ENCODE peak calls at places on chromosomes 2 and 18, in nine cellular contexts. One of them, this sample, is unnamed.

GRCh38 chr18:41828137-41828536 is 126.9 kb upstream of the PIK3C3 start:
- DNase-seq in AG09309: no peak
- DNase-seq in MM.1S: no peak
- DNase-seq in fibroblast of villous mesenchyme: no peak
- DNase-seq in colonic mucosa: no peak
- DNase-seq in Peyer's patch: no peak
- DNase-seq in cardiac fibroblast: no peak
- DNase-seq in activated CD8-positive, alpha-beta T cell treated with anti-CD3 and anti-CD28 coated beads for 36 hours: no peak
- DNase-seq in nephron progenitor cell: no peak
- DNase-seq in this sample: no peak

GRCh38 chr18:56516769-56517168 is 121.6 kb downstream of the TXNL1 start:
- DNase-seq in AG09309: no peak
- DNase-seq in MM.1S: no peak
- DNase-seq in fibroblast of villous mesenchyme: no peak
- DNase-seq in Peyer's patch: no peak
- DNase-seq in colonic mucosa: no peak
- DNase-seq in activated CD8-positive, alpha-beta T cell treated with anti-CD3 and anti-CD28 coated beads for 36 hours: no peak
- DNase-seq in nephron progenitor cell: no peak
- DNase-seq in cardiac fibroblast: peak
- DNase-seq in this sample: no peak

GRCh38 chr2:163686289-163686688 is 49.5 kb downstream of the FIGN start:
- DNase-seq in colonic mucosa: no peak
- DNase-seq in fibroblast of villous mesenchyme: no peak
- DNase-seq in Peyer's patch: no peak
- DNase-seq in cardiac fibroblast: no peak
- DNase-seq in nephron progenitor cell: no peak
- DNase-seq in activated CD8-positive, alpha-beta T cell treated with anti-CD3 and anti-CD28 coated beads for 36 hours: no peak
- DNase-seq in MM.1S: peak
- DNase-seq in AG09309: no peak
- DNase-seq in this sample: no peak

GRCh38 chr2:19540739-19541503 is 182.5 kb upstream of the OSR1 start:
- DNase-seq in AG09309: peak
- DNase-seq in Peyer's patch: peak
- DNase-seq in cardiac fibroblast: peak
- DNase-seq in activated CD8-positive, alpha-beta T cell treated with anti-CD3 and anti-CD28 coated beads for 36 hours: no peak
- DNase-seq in colonic mucosa: peak
- DNase-seq in MM.1S: peak
- DNase-seq in nephron progenitor cell: no peak
- DNase-seq in fibroblast of villous mesenchyme: peak
- DNase-seq in this sample: no peak

GRCh38 chr2:38515155-38516074 is 87.3 kb downstream of the HNRNPLL start:
- DNase-seq in MM.1S: no peak
- DNase-seq in Peyer's patch: no peak
- DNase-seq in colonic mucosa: no peak
- DNase-seq in cardiac fibroblast: peak
- DNase-seq in AG09309: no peak
- DNase-seq in fibroblast of villous mesenchyme: peak
- DNase-seq in activated CD8-positive, alpha-beta T cell treated with anti-CD3 and anti-CD28 coated beads for 36 hours: no peak
- DNase-seq in nephron progenitor cell: peak
- DNase-seq in this sample: no peak

GRCh38 chr2:62396880-62397279 is 109.1 kb downstream of the TMEM17 start:
- DNase-seq in AG09309: no peak
- DNase-seq in activated CD8-positive, alpha-beta T cell treated with anti-CD3 and anti-CD28 coated beads for 36 hours: no peak
- DNase-seq in colonic mucosa: no peak
- DNase-seq in MM.1S: no peak
- DNase-seq in nephron progenitor cell: no peak
- DNase-seq in cardiac fibroblast: no peak
- DNase-seq in Peyer's patch: no peak
- DNase-seq in fibroblast of villous mesenchyme: no peak
- DNase-seq in this sample: no peak

GRCh38 chr18:61435064-61435652 is 101.9 kb downstream of the CDH20 start:
- DNase-seq in fibroblast of villous mesenchyme: peak
- DNase-seq in MM.1S: no peak
- DNase-seq in nephron progenitor cell: peak
- DNase-seq in AG09309: no peak
- DNase-seq in Peyer's patch: no peak
- DNase-seq in colonic mucosa: no peak
- DNase-seq in cardiac fibroblast: peak
- DNase-seq in activated CD8-positive, alpha-beta T cell treated with anti-CD3 and anti-CD28 coated beads for 36 hours: peak
- DNase-seq in this sample: peak

GRCh38 chr2:224134003-224134734 is 95.1 kb upstream of the SERPINE2 start:
- DNase-seq in colonic mucosa: no peak
- DNase-seq in AG09309: no peak
- DNase-seq in MM.1S: no peak
- DNase-seq in activated CD8-positive, alpha-beta T cell treated with anti-CD3 and anti-CD28 coated beads for 36 hours: no peak
- DNase-seq in Peyer's patch: no peak
- DNase-seq in nephron progenitor cell: no peak
- DNase-seq in fibroblast of villous mesenchyme: no peak
- DNase-seq in cardiac fibroblast: no peak
- DNase-seq in this sample: no peak

GRCh38 chr2:48383055-48383454 is 146.9 kb upstream of the STON1 start:
- DNase-seq in AG09309: no peak
- DNase-seq in activated CD8-positive, alpha-beta T cell treated with anti-CD3 and anti-CD28 coated beads for 36 hours: no peak
- DNase-seq in cardiac fibroblast: no peak
- DNase-seq in Peyer's patch: no peak
- DNase-seq in nephron progenitor cell: no peak
- DNase-seq in fibroblast of villous mesenchyme: no peak
- DNase-seq in colonic mucosa: no peak
- DNase-seq in MM.1S: no peak
- DNase-seq in this sample: no peak

GRCh38 chr2:197306691-197307030 is 3.9 kb downstream of the ANKRD44 start:
- DNase-seq in Peyer's patch: peak
- DNase-seq in nephron progenitor cell: no peak
- DNase-seq in colonic mucosa: no peak
- DNase-seq in MM.1S: peak
- DNase-seq in fibroblast of villous mesenchyme: no peak
- DNase-seq in cardiac fibroblast: no peak
- DNase-seq in AG09309: no peak
- DNase-seq in activated CD8-positive, alpha-beta T cell treated with anti-CD3 and anti-CD28 coated beads for 36 hours: peak
- DNase-seq in this sample: no peak

GRCh38 chr2:109141006-109141600 is 12.1 kb downstream of the SH3RF3 start:
- DNase-seq in Peyer's patch: peak
- DNase-seq in colonic mucosa: no peak
- DNase-seq in fibroblast of villous mesenchyme: no peak
- DNase-seq in AG09309: no peak
- DNase-seq in nephron progenitor cell: no peak
- DNase-seq in activated CD8-positive, alpha-beta T cell treated with anti-CD3 and anti-CD28 coated beads for 36 hours: no peak
- DNase-seq in cardiac fibroblast: no peak
- DNase-seq in MM.1S: no peak
- DNase-seq in this sample: no peak

GRCh38 chr2:226475650-226476049 is 324.0 kb downstream of the IRS1 start:
- DNase-seq in cardiac fibroblast: peak
- DNase-seq in nephron progenitor cell: no peak
- DNase-seq in fibroblast of villous mesenchyme: peak
- DNase-seq in colonic mucosa: no peak
- DNase-seq in activated CD8-positive, alpha-beta T cell treated with anti-CD3 and anti-CD28 coated beads for 36 hours: no peak
- DNase-seq in AG09309: peak
- DNase-seq in Peyer's patch: no peak
- DNase-seq in MM.1S: no peak
- DNase-seq in this sample: no peak

GRCh38 chr2:55810621-55811020 is 113.0 kb downstream of the EFEMP1 start:
- DNase-seq in Peyer's patch: no peak
- DNase-seq in nephron progenitor cell: no peak
- DNase-seq in colonic mucosa: no peak
- DNase-seq in fibroblast of villous mesenchyme: no peak
- DNase-seq in cardiac fibroblast: peak
- DNase-seq in AG09309: no peak
- DNase-seq in activated CD8-positive, alpha-beta T cell treated with anti-CD3 and anti-CD28 coated beads for 36 hours: no peak
- DNase-seq in MM.1S: no peak
- DNase-seq in this sample: no peak

GRCh38 chr2:57796527-57796926 is 250.1 kb upstream of the VRK2 start:
- DNase-seq in MM.1S: no peak
- DNase-seq in Peyer's patch: no peak
- DNase-seq in fibroblast of villous mesenchyme: no peak
- DNase-seq in cardiac fibroblast: no peak
- DNase-seq in colonic mucosa: no peak
- DNase-seq in activated CD8-positive, alpha-beta T cell treated with anti-CD3 and anti-CD28 coated beads for 36 hours: no peak
- DNase-seq in nephron progenitor cell: no peak
- DNase-seq in AG09309: no peak
- DNase-seq in this sample: no peak

GRCh38 chr2:215529271-215529670 is 93.4 kb upstream of the FN1 start:
- DNase-seq in fibroblast of villous mesenchyme: no peak
- DNase-seq in cardiac fibroblast: peak
- DNase-seq in Peyer's patch: no peak
- DNase-seq in AG09309: no peak
- DNase-seq in activated CD8-positive, alpha-beta T cell treated with anti-CD3 and anti-CD28 coated beads for 36 hours: no peak
- DNase-seq in colonic mucosa: peak
- DNase-seq in nephron progenitor cell: no peak
- DNase-seq in MM.1S: no peak
- DNase-seq in this sample: no peak

GRCh38 chr2:234363011-234363487 is 133.8 kb downstream of the ARL4C start:
- DNase-seq in activated CD8-positive, alpha-beta T cell treated with anti-CD3 and anti-CD28 coated beads for 36 hours: no peak
- DNase-seq in MM.1S: no peak
- DNase-seq in fibroblast of villous mesenchyme: peak
- DNase-seq in Peyer's patch: no peak
- DNase-seq in colonic mucosa: no peak
- DNase-seq in cardiac fibroblast: peak
- DNase-seq in AG09309: no peak
- DNase-seq in nephron progenitor cell: peak
- DNase-seq in this sample: no peak

GRCh38 chr2:10404324-10405143 is 43.6 kb downstream of the ODC1 start:
- DNase-seq in cardiac fibroblast: no peak
- DNase-seq in MM.1S: no peak
- DNase-seq in fibroblast of villous mesenchyme: no peak
- DNase-seq in nephron progenitor cell: no peak
- DNase-seq in AG09309: no peak
- DNase-seq in activated CD8-positive, alpha-beta T cell treated with anti-CD3 and anti-CD28 coated beads for 36 hours: no peak
- DNase-seq in Peyer's patch: no peak
- DNase-seq in colonic mucosa: no peak
- DNase-seq in this sample: no peak

GRCh38 chr2:229575569-229576315 is 138.6 kb downstream of the DNER start:
- DNase-seq in MM.1S: no peak
- DNase-seq in colonic mucosa: no peak
- DNase-seq in Peyer's patch: no peak
- DNase-seq in nephron progenitor cell: no peak
- DNase-seq in activated CD8-positive, alpha-beta T cell treated with anti-CD3 and anti-CD28 coated beads for 36 hours: no peak
- DNase-seq in AG09309: no peak
- DNase-seq in cardiac fibroblast: peak
- DNase-seq in fibroblast of villous mesenchyme: no peak
- DNase-seq in this sample: no peak

GRCh38 chr2:229572434-229573338 is 141.7 kb downstream of the DNER start:
- DNase-seq in Peyer's patch: no peak
- DNase-seq in AG09309: no peak
- DNase-seq in colonic mucosa: no peak
- DNase-seq in cardiac fibroblast: peak
- DNase-seq in fibroblast of villous mesenchyme: peak
- DNase-seq in MM.1S: no peak
- DNase-seq in activated CD8-positive, alpha-beta T cell treated with anti-CD3 and anti-CD28 coated beads for 36 hours: no peak
- DNase-seq in nephron progenitor cell: no peak
- DNase-seq in this sample: no peak

GRCh38 chr2:229582151-229582550 is 132.2 kb downstream of the DNER start:
- DNase-seq in activated CD8-positive, alpha-beta T cell treated with anti-CD3 and anti-CD28 coated beads for 36 hours: no peak
- DNase-seq in nephron progenitor cell: no peak
- DNase-seq in MM.1S: no peak
- DNase-seq in fibroblast of villous mesenchyme: peak
- DNase-seq in colonic mucosa: no peak
- DNase-seq in Peyer's patch: no peak
- DNase-seq in cardiac fibroblast: no peak
- DNase-seq in AG09309: no peak
- DNase-seq in this sample: no peak

GRCh38 chr2:229578052-229578846 is 136.1 kb downstream of the DNER start:
- DNase-seq in fibroblast of villous mesenchyme: no peak
- DNase-seq in colonic mucosa: no peak
- DNase-seq in activated CD8-positive, alpha-beta T cell treated with anti-CD3 and anti-CD28 coated beads for 36 hours: no peak
- DNase-seq in nephron progenitor cell: no peak
- DNase-seq in cardiac fibroblast: no peak
- DNase-seq in AG09309: no peak
- DNase-seq in MM.1S: no peak
- DNase-seq in Peyer's patch: no peak
- DNase-seq in this sample: no peak
- TF ChIP-seq CTCF in fibroblast of villous mesenchyme: peak
- TF ChIP-seq CTCF in colonic mucosa: no peak
- TF ChIP-seq CTCF in activated CD8-positive, alpha-beta T cell treated with anti-CD3 and anti-CD28 coated beads for 36 hours: no peak
- TF ChIP-seq CTCF in nephron progenitor cell: no peak
- TF ChIP-seq CTCF in cardiac fibroblast: peak
- TF ChIP-seq CTCF in AG09309: no peak
- TF ChIP-seq CTCF in MM.1S: no peak
- TF ChIP-seq CTCF in Peyer's patch: no peak
- TF ChIP-seq CTCF in this sample: no peak

GRCh38 chr2:112520234-112520783 is 22.0 kb upstream of the POLR1B start:
- DNase-seq in cardiac fibroblast: no peak
- DNase-seq in activated CD8-positive, alpha-beta T cell treated with anti-CD3 and anti-CD28 coated beads for 36 hours: no peak
- DNase-seq in colonic mucosa: no peak
- DNase-seq in Peyer's patch: no peak
- DNase-seq in nephron progenitor cell: no peak
- DNase-seq in fibroblast of villous mesenchyme: no peak
- DNase-seq in AG09309: no peak
- DNase-seq in MM.1S: no peak
- DNase-seq in this sample: no peak
- TF ChIP-seq CTCF in cardiac fibroblast: no peak
- TF ChIP-seq CTCF in activated CD8-positive, alpha-beta T cell treated with anti-CD3 and anti-CD28 coated beads for 36 hours: no peak
- TF ChIP-seq CTCF in colonic mucosa: no peak
- TF ChIP-seq CTCF in Peyer's patch: no peak
- TF ChIP-seq CTCF in nephron progenitor cell: no peak
- TF ChIP-seq CTCF in fibroblast of villous mesenchyme: no peak
- TF ChIP-seq CTCF in AG09309: no peak
- TF ChIP-seq CTCF in MM.1S: no peak
- TF ChIP-seq CTCF in this sample: no peak

DNA sequence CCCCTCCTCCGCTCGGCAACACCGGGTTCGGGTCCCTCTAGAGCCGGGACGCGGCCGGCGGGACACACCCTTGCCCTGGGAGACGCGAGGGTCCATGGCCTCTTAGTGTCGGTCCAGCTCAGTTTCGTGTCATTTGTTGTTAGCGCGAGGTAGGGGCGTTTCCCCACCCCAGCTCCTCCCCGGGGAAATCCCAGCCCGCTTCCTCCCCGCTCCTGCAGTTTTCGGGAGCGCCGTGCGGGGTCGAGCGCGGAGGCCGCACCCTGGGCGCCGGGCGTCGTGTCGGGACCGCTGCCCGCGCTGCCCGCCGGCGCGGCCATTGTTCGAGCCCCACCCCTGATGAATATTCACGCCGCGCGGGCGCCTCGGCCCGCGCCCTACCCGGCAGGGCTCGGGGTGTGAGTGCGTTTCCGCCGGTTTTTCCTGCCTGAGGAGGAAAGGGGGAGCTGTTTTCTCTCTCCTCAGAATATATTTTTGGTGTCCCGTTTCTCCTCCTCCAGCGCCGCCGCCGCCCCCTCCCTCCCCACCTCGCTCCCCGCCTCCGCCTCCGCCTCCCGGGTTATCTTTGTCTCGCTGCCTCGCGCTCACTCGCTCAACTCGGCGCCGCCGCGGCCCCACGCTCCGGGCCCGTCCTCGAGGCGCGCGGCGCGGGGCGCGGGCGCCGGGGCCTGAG is at the start of gene MAP4K4:
- DNase-seq in nephron progenitor cell: peak
- DNase-seq in cardiac fibroblast: peak
- DNase-seq in MM.1S: peak
- DNase-seq in activated CD8-positive, alpha-beta T cell treated with anti-CD3 and anti-CD28 coated beads for 36 hours: peak
- DNase-seq in colonic mucosa: peak
- DNase-seq in fibroblast of villous mesenchyme: peak
- DNase-seq in AG09309: peak
- DNase-seq in Peyer's patch: peak
- DNase-seq in this sample: peak
- TF ChIP-seq CTCF in nephron progenitor cell: peak
- TF ChIP-seq CTCF in cardiac fibroblast: peak
- TF ChIP-seq CTCF in MM.1S: peak
- TF ChIP-seq CTCF in activated CD8-positive, alpha-beta T cell treated with anti-CD3 and anti-CD28 coated beads for 36 hours: no peak
- TF ChIP-seq CTCF in colonic mucosa: no peak
- TF ChIP-seq CTCF in fibroblast of villous mesenchyme: peak
- TF ChIP-seq CTCF in AG09309: peak
- TF ChIP-seq CTCF in Peyer's patch: no peak
- TF ChIP-seq CTCF in this sample: no peak

GRCh38 chr18:54647176-54647575 is 56.1 kb downstream of the DYNAP start:
- DNase-seq in fibroblast of villous mesenchyme: peak
- DNase-seq in Peyer's patch: peak
- DNase-seq in activated CD8-positive, alpha-beta T cell treated with anti-CD3 and anti-CD28 coated beads for 36 hours: peak
- DNase-seq in cardiac fibroblast: peak
- DNase-seq in MM.1S: peak
- DNase-seq in colonic mucosa: peak
- DNase-seq in AG09309: no peak
- DNase-seq in nephron progenitor cell: peak
- DNase-seq in this sample: peak
- TF ChIP-seq CTCF in fibroblast of villous mesenchyme: peak
- TF ChIP-seq CTCF in Peyer's patch: peak
- TF ChIP-seq CTCF in activated CD8-positive, alpha-beta T cell treated with anti-CD3 and anti-CD28 coated beads for 36 hours: no peak
- TF ChIP-seq CTCF in cardiac fibroblast: peak
- TF ChIP-seq CTCF in MM.1S: peak
- TF ChIP-seq CTCF in colonic mucosa: no peak
- TF ChIP-seq CTCF in AG09309: peak
- TF ChIP-seq CTCF in nephron progenitor cell: peak
- TF ChIP-seq CTCF in this sample: peak

This sample was measured in GM13977.